ENCODE peak calls at places on chromosomes 6 and 20, in nine cellular contexts. One of them, this sample, is unnamed.

GRCh38 chr20:48490976-48491657 is 336.7 kb downstream of the PREX1 start:
- DNase-seq in MM.1S: no peak
- DNase-seq in Peyer's patch: no peak
- DNase-seq in psoas muscle: no peak
- DNase-seq in adipocyte: no peak
- DNase-seq in CD4-positive, CD25-positive, alpha-beta regulatory T cell: no peak
- DNase-seq in SJSA1: no peak
- DNase-seq in kidney: no peak
- DNase-seq in RWPE2: peak; percentile 60
- DNase-seq in this sample: no peak

GRCh38 chr6:159837141-159837490 is 37.0 kb downstream of the PNLDC1 start:
- DNase-seq in MM.1S: no peak
- DNase-seq in Peyer's patch: no peak
- DNase-seq in psoas muscle: no peak
- DNase-seq in adipocyte: no peak
- DNase-seq in CD4-positive, CD25-positive, alpha-beta regulatory T cell: no peak
- DNase-seq in SJSA1: no peak
- DNase-seq in kidney: no peak
- DNase-seq in RWPE2: no peak
- DNase-seq in this sample: no peak

GRCh38 chr6:158867381-158868121 is 48.4 kb upstream of the EZR start:
- DNase-seq in MM.1S: no peak
- DNase-seq in Peyer's patch: peak; percentile 59
- DNase-seq in psoas muscle: no peak
- DNase-seq in adipocyte: no peak
- DNase-seq in CD4-positive, CD25-positive, alpha-beta regulatory T cell: no peak
- DNase-seq in SJSA1: no peak
- DNase-seq in kidney: no peak
- DNase-seq in RWPE2: no peak
- DNase-seq in this sample: no peak

GRCh38 chr6:27312146-27312949 is at the start of gene POM121L2:
- DNase-seq in MM.1S: peak; percentile 70
- DNase-seq in Peyer's patch: peak; percentile 31
- DNase-seq in psoas muscle: no peak
- DNase-seq in adipocyte: peak; percentile 68
- DNase-seq in CD4-positive, CD25-positive, alpha-beta regulatory T cell: peak; percentile 73
- DNase-seq in SJSA1: no peak
- DNase-seq in kidney: peak; percentile 75
- DNase-seq in RWPE2: no peak
- DNase-seq in this sample: peak; percentile 28

GRCh38 chr6:138107078-138107751 is at the start of gene PERP:
- DNase-seq in MM.1S: peak; percentile 74
- DNase-seq in Peyer's patch: peak; percentile 46
- DNase-seq in psoas muscle: peak; percentile 76
- DNase-seq in adipocyte: peak; percentile 90
- DNase-seq in CD4-positive, CD25-positive, alpha-beta regulatory T cell: peak; percentile 82
- DNase-seq in SJSA1: peak; percentile 78
- DNase-seq in kidney: peak; percentile 90
- DNase-seq in RWPE2: peak; percentile 85
- DNase-seq in this sample: peak; percentile 38

GRCh38 chr20:48128436-48128835 is 343.2 kb upstream of the SULF2 start:
- DNase-seq in MM.1S: no peak
- DNase-seq in Peyer's patch: no peak
- DNase-seq in psoas muscle: no peak
- DNase-seq in adipocyte: no peak
- DNase-seq in CD4-positive, CD25-positive, alpha-beta regulatory T cell: no peak
- DNase-seq in SJSA1: no peak
- DNase-seq in kidney: no peak
- DNase-seq in RWPE2: no peak
- DNase-seq in this sample: no peak

GRCh38 chr20:7926767-7927166 is 13.5 kb downstream of the HAO1 start:
- DNase-seq in MM.1S: peak; percentile 41
- DNase-seq in Peyer's patch: no peak
- DNase-seq in psoas muscle: no peak
- DNase-seq in adipocyte: peak; percentile 56
- DNase-seq in CD4-positive, CD25-positive, alpha-beta regulatory T cell: no peak
- DNase-seq in SJSA1: peak; percentile 16
- DNase-seq in kidney: no peak
- DNase-seq in RWPE2: no peak
- DNase-seq in this sample: peak; percentile 53

GRCh38 chr20:58595167-58595566 is 55.9 kb upstream of the STX16 start:
- DNase-seq in MM.1S: no peak
- DNase-seq in Peyer's patch: no peak
- DNase-seq in psoas muscle: no peak
- DNase-seq in adipocyte: no peak
- DNase-seq in CD4-positive, CD25-positive, alpha-beta regulatory T cell: no peak
- DNase-seq in SJSA1: no peak
- DNase-seq in kidney: no peak
- DNase-seq in RWPE2: no peak
- DNase-seq in this sample: no peak

GRCh38 chr20:17023811-17024210 is 203.0 kb upstream of the PCSK2 start:
- DNase-seq in MM.1S: no peak
- DNase-seq in Peyer's patch: no peak
- DNase-seq in psoas muscle: no peak
- DNase-seq in adipocyte: no peak
- DNase-seq in CD4-positive, CD25-positive, alpha-beta regulatory T cell: no peak
- DNase-seq in SJSA1: peak; percentile 60
- DNase-seq in kidney: no peak
- DNase-seq in RWPE2: no peak
- DNase-seq in this sample: peak; percentile 28

GRCh38 chr6:15363523-15364400 is 117.9 kb downstream of the JARID2 start:
- DNase-seq in MM.1S: no peak
- DNase-seq in Peyer's patch: no peak
- DNase-seq in psoas muscle: no peak
- DNase-seq in adipocyte: no peak
- DNase-seq in CD4-positive, CD25-positive, alpha-beta regulatory T cell: no peak
- DNase-seq in SJSA1: no peak
- DNase-seq in kidney: no peak
- DNase-seq in RWPE2: no peak
- DNase-seq in this sample: no peak

GRCh38 chr20:11694467-11694866 is 223.2 kb upstream of the BTBD3 start:
- DNase-seq in MM.1S: no peak
- DNase-seq in Peyer's patch: no peak
- DNase-seq in psoas muscle: no peak
- DNase-seq in adipocyte: no peak
- DNase-seq in CD4-positive, CD25-positive, alpha-beta regulatory T cell: no peak
- DNase-seq in SJSA1: no peak
- DNase-seq in kidney: no peak
- DNase-seq in RWPE2: no peak
- DNase-seq in this sample: no peak

GRCh38 chr6:26280409-26280808 is 84.6 kb upstream of the BTN3A2 start:
- DNase-seq in MM.1S: no peak
- DNase-seq in Peyer's patch: no peak
- DNase-seq in psoas muscle: no peak
- DNase-seq in adipocyte: no peak
- DNase-seq in CD4-positive, CD25-positive, alpha-beta regulatory T cell: no peak
- DNase-seq in SJSA1: no peak
- DNase-seq in kidney: no peak
- DNase-seq in RWPE2: no peak
- DNase-seq in this sample: no peak

GRCh38 chr20:59032713-59033059 is 551 bp upstream of the ATP5F1E start:
- DNase-seq in MM.1S: no peak
- DNase-seq in Peyer's patch: no peak
- DNase-seq in psoas muscle: no peak
- DNase-seq in adipocyte: peak; percentile 76
- DNase-seq in CD4-positive, CD25-positive, alpha-beta regulatory T cell: no peak
- DNase-seq in SJSA1: no peak
- DNase-seq in kidney: no peak
- DNase-seq in RWPE2: no peak
- DNase-seq in this sample: peak; percentile 27

GRCh38 chr6:45200510-45200909 is 127.6 kb upstream of the RUNX2 start:
- DNase-seq in MM.1S: no peak
- DNase-seq in Peyer's patch: no peak
- DNase-seq in psoas muscle: no peak
- DNase-seq in adipocyte: no peak
- DNase-seq in CD4-positive, CD25-positive, alpha-beta regulatory T cell: no peak
- DNase-seq in SJSA1: no peak
- DNase-seq in kidney: no peak
- DNase-seq in RWPE2: no peak
- DNase-seq in this sample: no peak

GRCh38 chr6:53250137-53250760 is 98.5 kb downstream of the ELOVL5 start:
- DNase-seq in MM.1S: no peak
- DNase-seq in Peyer's patch: no peak
- DNase-seq in psoas muscle: no peak
- DNase-seq in adipocyte: peak; percentile 30
- DNase-seq in CD4-positive, CD25-positive, alpha-beta regulatory T cell: no peak
- DNase-seq in SJSA1: no peak
- DNase-seq in kidney: no peak
- DNase-seq in RWPE2: no peak
- DNase-seq in this sample: peak; percentile 10

GRCh38 chr6:5481024-5481423 is 219.7 kb downstream of the FARS2 start:
- DNase-seq in MM.1S: no peak
- DNase-seq in Peyer's patch: no peak
- DNase-seq in psoas muscle: no peak
- DNase-seq in adipocyte: no peak
- DNase-seq in CD4-positive, CD25-positive, alpha-beta regulatory T cell: no peak
- DNase-seq in SJSA1: no peak
- DNase-seq in kidney: no peak
- DNase-seq in RWPE2: no peak
- DNase-seq in this sample: no peak

GRCh38 chr6:111620168-111620567 is 14.5 kb upstream of the TRAF3IP2 start:
- DNase-seq in MM.1S: no peak
- DNase-seq in Peyer's patch: no peak
- DNase-seq in psoas muscle: peak; percentile 31
- DNase-seq in adipocyte: no peak
- DNase-seq in CD4-positive, CD25-positive, alpha-beta regulatory T cell: no peak
- DNase-seq in SJSA1: no peak
- DNase-seq in kidney: no peak
- DNase-seq in RWPE2: no peak
- DNase-seq in this sample: no peak

GRCh38 chr6:107114872-107115694 is at the start of gene BEND3:
- DNase-seq in MM.1S: peak; percentile 50
- DNase-seq in Peyer's patch: peak; percentile 38
- DNase-seq in psoas muscle: peak; percentile 71
- DNase-seq in adipocyte: peak; percentile 62
- DNase-seq in CD4-positive, CD25-positive, alpha-beta regulatory T cell: peak; percentile 43
- DNase-seq in SJSA1: no peak
- DNase-seq in kidney: peak; percentile 81
- DNase-seq in RWPE2: no peak
- DNase-seq in this sample: no peak

GRCh38 chr6:65259982-65260381 is 447.0 kb downstream of the EYS start:
- DNase-seq in MM.1S: no peak
- DNase-seq in Peyer's patch: no peak
- DNase-seq in psoas muscle: no peak
- DNase-seq in adipocyte: no peak
- DNase-seq in CD4-positive, CD25-positive, alpha-beta regulatory T cell: no peak
- DNase-seq in SJSA1: no peak
- DNase-seq in kidney: no peak
- DNase-seq in RWPE2: no peak
- DNase-seq in this sample: no peak

GRCh38 chr20:53643031-53643832 is 49.6 kb upstream of the ZNF217 start:
- DNase-seq in MM.1S: peak; percentile 91
- DNase-seq in Peyer's patch: peak; percentile 75
- DNase-seq in psoas muscle: no peak
- DNase-seq in adipocyte: peak; percentile 70
- DNase-seq in CD4-positive, CD25-positive, alpha-beta regulatory T cell: peak; percentile 86
- DNase-seq in SJSA1: peak; percentile 88
- DNase-seq in kidney: no peak
- DNase-seq in RWPE2: peak; percentile 85
- DNase-seq in this sample: peak; percentile 80

DNA sequence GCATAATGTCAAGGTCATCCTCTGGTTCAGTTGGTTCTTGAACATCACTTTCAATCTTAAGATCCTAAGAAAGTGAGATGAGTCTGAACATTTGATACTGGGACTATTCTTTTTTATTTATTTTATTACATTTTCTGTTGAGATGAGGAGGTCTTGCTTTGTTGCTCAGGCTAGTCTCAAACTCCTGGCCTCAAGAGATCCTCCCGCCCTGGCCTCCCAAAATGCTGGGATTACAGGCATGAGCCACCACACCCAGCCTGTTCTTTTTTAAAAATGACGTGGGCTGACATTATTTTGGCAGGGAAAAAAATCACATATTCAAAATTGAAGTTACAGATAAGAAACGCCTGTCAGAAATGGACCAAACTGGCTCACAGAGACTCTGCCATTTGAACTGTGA is 13.5 kb downstream of the EIF2S2 start:
- DNase-seq in MM.1S: no peak
- DNase-seq in Peyer's patch: no peak
- DNase-seq in psoas muscle: no peak
- DNase-seq in adipocyte: no peak
- DNase-seq in CD4-positive, CD25-positive, alpha-beta regulatory T cell: no peak
- DNase-seq in SJSA1: no peak
- DNase-seq in kidney: no peak
- DNase-seq in RWPE2: no peak
- DNase-seq in this sample: no peak
- H3K4me1 ChIP-seq in MM.1S: no peaks in the 10 kb centered on the region
- H3K4me1 ChIP-seq in Peyer's patch: no peaks in the 10 kb centered on the region
- H3K4me1 ChIP-seq in psoas muscle: peaks cover 3% of the 10 kb centered on the region
- H3K4me1 ChIP-seq in adipocyte: no peaks in the 10 kb centered on the region
- H3K4me1 ChIP-seq in CD4-positive, CD25-positive, alpha-beta regulatory T cell: peaks cover 7% of the 10 kb centered on the region
- H3K4me1 ChIP-seq in SJSA1: no peaks in the 10 kb centered on the region
- H3K4me1 ChIP-seq in kidney: no peaks in the 10 kb centered on the region
- H3K4me1 ChIP-seq in RWPE2: no peaks in the 10 kb centered on the region
- H3K4me1 ChIP-seq in this sample: peaks cover 5% of the 10 kb centered on the region

GRCh38 chr6:104548297-104548696 is 311.4 kb downstream of the HACE1 start:
- DNase-seq in MM.1S: no peak
- DNase-seq in Peyer's patch: no peak
- DNase-seq in psoas muscle: no peak
- DNase-seq in adipocyte: no peak
- DNase-seq in CD4-positive, CD25-positive, alpha-beta regulatory T cell: no peak
- DNase-seq in SJSA1: no peak
- DNase-seq in kidney: no peak
- DNase-seq in RWPE2: no peak
- DNase-seq in this sample: no peak
- H3K4me1 ChIP-seq in MM.1S: no peaks in the 10 kb centered on the region
- H3K4me1 ChIP-seq in Peyer's patch: no peaks in the 10 kb centered on the region
- H3K4me1 ChIP-seq in psoas muscle: no peaks in the 10 kb centered on the region
- H3K4me1 ChIP-seq in adipocyte: peaks cover 9% of the 10 kb centered on the region
- H3K4me1 ChIP-seq in CD4-positive, CD25-positive, alpha-beta regulatory T cell: no peaks in the 10 kb centered on the region
- H3K4me1 ChIP-seq in SJSA1: no peaks in the 10 kb centered on the region
- H3K4me1 ChIP-seq in kidney: no peaks in the 10 kb centered on the region
- H3K4me1 ChIP-seq in RWPE2: no peaks in the 10 kb centered on the region
- H3K4me1 ChIP-seq in this sample: no peaks in the 10 kb centered on the region

DNA sequence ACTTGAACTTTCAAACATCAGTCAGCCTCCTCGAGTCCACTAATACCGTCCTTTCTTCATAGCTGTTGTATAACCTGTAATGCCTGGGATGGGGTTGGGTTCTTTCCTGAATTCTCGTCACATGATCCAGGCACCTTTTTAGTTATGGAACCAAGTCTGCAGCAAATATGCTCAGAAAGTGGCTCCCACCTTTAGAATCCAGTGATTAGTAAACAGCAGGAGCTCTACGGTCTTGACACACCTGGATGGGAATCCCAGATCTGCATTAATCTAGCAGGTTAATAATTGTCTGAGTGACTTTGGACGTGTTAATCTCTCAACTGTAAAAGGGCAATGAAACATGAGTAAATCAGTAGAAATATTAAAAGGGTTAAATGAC is 729 bp upstream of the ZHX3 start:
- DNase-seq in MM.1S: no peak
- DNase-seq in Peyer's patch: no peak
- DNase-seq in psoas muscle: no peak
- DNase-seq in adipocyte: no peak
- DNase-seq in CD4-positive, CD25-positive, alpha-beta regulatory T cell: no peak
- DNase-seq in SJSA1: no peak
- DNase-seq in kidney: no peak
- DNase-seq in RWPE2: no peak
- DNase-seq in this sample: no peak
- H3K4me1 ChIP-seq in MM.1S: peaks cover 12% of the 10 kb centered on the region
- H3K4me1 ChIP-seq in Peyer's patch: no peaks in the 10 kb centered on the region
- H3K4me1 ChIP-seq in psoas muscle: peaks cover 35% of the 10 kb centered on the region
- H3K4me1 ChIP-seq in adipocyte: peaks cover 44% of the 10 kb centered on the region
- H3K4me1 ChIP-seq in CD4-positive, CD25-positive, alpha-beta regulatory T cell: peaks cover 16% of the 10 kb centered on the region
- H3K4me1 ChIP-seq in SJSA1: peaks cover 16% of the 10 kb centered on the region
- H3K4me1 ChIP-seq in kidney: peaks cover 11% of the 10 kb centered on the region
- H3K4me1 ChIP-seq in RWPE2: peaks cover 34% of the 10 kb centered on the region
- H3K4me1 ChIP-seq in this sample: peaks cover 4% of the 10 kb centered on the region

GRCh38 chr6:41709375-41709774 is 26.0 kb downstream of the TFEB start:
- DNase-seq in MM.1S: no peak
- DNase-seq in Peyer's patch: no peak
- DNase-seq in psoas muscle: no peak
- DNase-seq in adipocyte: no peak
- DNase-seq in CD4-positive, CD25-positive, alpha-beta regulatory T cell: no peak
- DNase-seq in SJSA1: no peak
- DNase-seq in kidney: no peak
- DNase-seq in RWPE2: no peak
- DNase-seq in this sample: no peak
- H3K4me1 ChIP-seq in MM.1S: peaks cover 12% of the 10 kb centered on the region
- H3K4me1 ChIP-seq in Peyer's patch: peaks cover 37% of the 10 kb centered on the region
- H3K4me1 ChIP-seq in psoas muscle: peaks cover 91% of the 10 kb centered on the region
- H3K4me1 ChIP-seq in adipocyte: peaks cover 39% of the 10 kb centered on the region
- H3K4me1 ChIP-seq in CD4-positive, CD25-positive, alpha-beta regulatory T cell: peaks cover 37% of the 10 kb centered on the region
- H3K4me1 ChIP-seq in SJSA1: peaks cover 23% of the 10 kb centered on the region
- H3K4me1 ChIP-seq in kidney: peaks cover 26% of the 10 kb centered on the region
- H3K4me1 ChIP-seq in RWPE2: peaks cover 26% of the 10 kb centered on the region
- H3K4me1 ChIP-seq in this sample: peaks cover 27% of the 10 kb centered on the region

This sample was measured in IMR-90.